ENCODE peak calls at places on chromosomes 4 and X, in seven cellular contexts. C, T, A, J, Z, E and L are unnamed samples.

GRCh38 chr4:52253025-52253424 is 201.9 kb downstream of the SPATA18 start:
- DNase-seq in C (no peak), T (no peak), A (no peak), J (no peak), Z (no peak), E (no peak), L (no peak)

GRCh38 chrX:18892881-18893280 is 91.0 kb downstream of the PHKA2 start:
- DNase-seq in C (no peak), T (no peak), A (no peak), J (no peak), Z (no peak), E (no peak), L (no peak)

GRCh38 chr4:15938182-15938581 is 358 bp downstream of the FGFBP1 start:
- DNase-seq in C (peak; percentile 29), T (no peak), A (no peak), J (no peak), Z (no peak), E (no peak), L (no peak)

GRCh38 chrX:29470029-29470428 is 745.3 kb upstream of the MAGEB2 start:
- DNase-seq in C (no peak), T (no peak), A (no peak), J (no peak), Z (no peak), E (no peak), L (no peak)

GRCh38 chr4:105633241-105633640 is 75.2 kb downstream of the INTS12 start:
- DNase-seq in C (no peak), T (no peak), A (no peak), J (no peak), Z (no peak), E (peak; percentile 44), L (no peak)

GRCh38 chr4:111234939-111235338 is 612.1 kb upstream of the PITX2 start:
- DNase-seq in C (no peak), T (no peak), A (no peak), J (no peak), Z (no peak), E (no peak), L (no peak)

GRCh38 chr4:962231-963208 is 10.8 kb downstream of the DGKQ start:
- DNase-seq in C (no peak), T (no peak), A (no peak), J (no peak), Z (peak; percentile 62), E (peak; percentile 53), L (no peak)

GRCh38 chr4:81314196-81314896 is 99.3 kb upstream of the PRKG2 start:
- DNase-seq in C (no peak), T (no peak), A (no peak), J (peak; percentile 18), Z (no peak), E (peak; percentile 93), L (no peak)

GRCh38 chr4:40199999-40200880 is 3.4 kb downstream of the RHOH start:
- DNase-seq in C (peak; percentile 46), T (peak; percentile 60), A (no peak), J (no peak), Z (no peak), E (no peak), L (peak; percentile 80)

GRCh38 chrX:68204639-68205038 is 228.7 kb downstream of the OPHN1 start:
- DNase-seq in C (no peak), T (no peak), A (no peak), J (no peak), Z (no peak), E (no peak), L (no peak)

GRCh38 chrX:100635989-100636320 is 651 bp downstream of the TSPAN6 start:
- DNase-seq in C (peak; percentile 26), T (no peak), A (no peak), J (no peak), Z (no peak), E (no peak), L (no peak)

GRCh38 chr4:185838514-185839203 is 26.7 kb upstream of the SORBS2 start:
- DNase-seq in C (no peak), T (no peak), A (no peak), J (no peak), Z (no peak), E (no peak), L (no peak)

GRCh38 chrX:75115707-75116413 is 40.2 kb downstream of the ABCB7 start:
- DNase-seq in C (no peak), T (no peak), A (no peak), J (no peak), Z (no peak), E (no peak), L (no peak)

GRCh38 chrX:41561045-41561444 is 113.9 kb downstream of the NYX start:
- DNase-seq in C (peak; percentile 68), T (peak; percentile 17), A (no peak), J (peak; percentile 31), Z (no peak), E (no peak), L (peak; percentile 19)

GRCh38 chr4:81601270-81601694 is 129.6 kb upstream of the RASGEF1B start:
- DNase-seq in C (no peak), T (no peak), A (no peak), J (no peak), Z (no peak), E (no peak), L (no peak)

GRCh38 chr4:112515278-112516075 is 503 bp downstream of the NEUROG2 start:
- DNase-seq in C (peak; percentile 71), T (no peak), A (no peak), J (no peak), Z (no peak), E (no peak), L (peak; percentile 52)

GRCh38 chr4:6873291-6873690 is 36.3 kb upstream of the TBC1D14 start:
- DNase-seq in C (no peak), T (no peak), A (no peak), J (no peak), Z (no peak), E (no peak), L (no peak)

GRCh38 chr4:129064717-129065116 is 28.6 kb downstream of the SCLT1 start:
- DNase-seq in C (peak; percentile 33), T (no peak), A (no peak), J (no peak), Z (no peak), E (no peak), L (no peak)

GRCh38 chr4:3283483-3283882 is 9.3 kb upstream of the RGS12 start:
- DNase-seq in C (no peak), T (no peak), A (no peak), J (no peak), Z (no peak), E (no peak), L (no peak)

GRCh38 chrX:154600962-154601374 is 16.0 kb downstream of the CTAG1A start:
- DNase-seq in C (peak; percentile 67), T (no peak), A (no peak), J (no peak), Z (no peak), E (no peak), L (no peak)

GRCh38 chrX:80578518-80579105 is 158.4 kb downstream of the TENT5D start:
- DNase-seq in C (peak; percentile 16), T (no peak), A (no peak), J (peak; percentile 4), Z (no peak), E (no peak), L (no peak)

GRCh38 chr4:8238515-8239053 is 31.0 kb upstream of the HTRA3 start:
- DNase-seq in C (peak; percentile 37), T (no peak), A (no peak), J (no peak), Z (no peak), E (no peak), L (no peak)

GRCh38 chr4:108626056-108626455 is 5.7 kb downstream of the RPL34 start:
- DNase-seq in C (no peak), T (no peak), A (no peak), J (no peak), Z (no peak), E (no peak), L (no peak)

GRCh38 chr4:85798011-85798770 is 323.2 kb downstream of the ARHGAP24 start:
- DNase-seq in C (no peak), T (no peak), A (no peak), J (no peak), Z (no peak), E (no peak), L (no peak)

GRCh38 chrX:118346258-118347094 is 570 bp downstream of the WDR44 start:
- DNase-seq in C (peak; percentile 39), T (peak; percentile 35), A (peak; percentile 39), J (no peak), Z (peak; percentile 72), E (no peak), L (no peak)

GRCh38 chr4:83618431-83618830 is 82.5 kb downstream of the GPAT3 start:
- DNase-seq in C (peak; percentile 88), T (no peak), A (no peak), J (no peak), Z (no peak), E (no peak), L (no peak)

GRCh38 chrX:50469206-50469605 is 1.4 kb downstream of the DGKK start:
- DNase-seq in C (no peak), T (no peak), A (no peak), J (no peak), Z (no peak), E (no peak), L (no peak)

GRCh38 chr4:11765849-11766453 is 337.3 kb upstream of the HS3ST1 start:
- DNase-seq in C (peak; percentile 45), T (no peak), A (no peak), J (no peak), Z (no peak), E (no peak), L (peak; percentile 11)

GRCh38 chr4:154507170-154507569 is 15.6 kb upstream of the DCHS2 start:
- DNase-seq in C (no peak), T (no peak), A (no peak), J (no peak), Z (no peak), E (no peak), L (no peak)

GRCh38 chr4:7466904-7467303 is 32.2 kb upstream of the PSAPL1 start:
- DNase-seq in C (no peak), T (no peak), A (no peak), J (no peak), Z (no peak), E (no peak), L (no peak)

GRCh38 chr4:123346330-123346940 is 50.2 kb upstream of the SPRY1 start:
- DNase-seq in C (no peak), T (no peak), A (no peak), J (no peak), Z (no peak), E (no peak), L (no peak)

GRCh38 chrX:136635235-136635634 is 12.7 kb upstream of the CD40LG start:
- DNase-seq in C (no peak), T (no peak), A (no peak), J (no peak), Z (no peak), E (no peak), L (no peak)

GRCh38 chrX:22373094-22373493 is 100.4 kb downstream of the CBLL2 start:
- DNase-seq in C (no peak), T (no peak), A (no peak), J (no peak), Z (no peak), E (no peak), L (no peak)

GRCh38 chr4:37715889-37716402 is 29.8 kb upstream of the RELL1 start:
- DNase-seq in C (peak; percentile 20), T (no peak), A (no peak), J (peak; percentile 22), Z (no peak), E (peak; percentile 3), L (no peak)